ENCODE peak calls at places on chromosomes 13 and 19, in four cellular contexts. T, E, V and J are unnamed samples.
A peak's percentile ranks its signal among the peaks of the same experiment; 100 is the strongest.

GRCh38 chr19:5642204-5642603 is 19.3 kb downstream of the SAFB start:
- DNase-seq in T (no peak), E (no peak), V (no peak), J (no peak)

GRCh38 chr19:6103217-6103644 is 7.1 kb downstream of the RFX2 start:
- DNase-seq in T (peak; percentile 94), E (no peak), V (no peak), J (no peak)

GRCh38 chr13:90769387-90769786 is 578.1 kb upstream of the MIR17HG start:
- DNase-seq in T (no peak), E (no peak), V (no peak), J (no peak)

GRCh38 chr19:16019691-16020448 is 56.4 kb upstream of the TPM4 start:
- DNase-seq in T (no peak), E (no peak), V (no peak), J (no peak)

GRCh38 chr19:39218230-39219007 is 14.4 kb upstream of the SYCN start:
- DNase-seq in T (no peak), E (no peak), V (no peak), J (no peak)

GRCh38 chr13:46683879-46684278 is 113.1 kb downstream of the ESD start:
- DNase-seq in T (peak; percentile 35), E (no peak), V (no peak), J (no peak)

GRCh38 chr13:81686877-81687276 is 1346.0 kb upstream of the SPRY2 start:
- DNase-seq in T (peak; percentile 1), E (no peak), V (no peak), J (no peak)

GRCh38 chr13:75769141-75769905 is 133.2 kb downstream of the LMO7 start:
- DNase-seq in T (no peak), E (no peak), V (no peak), J (no peak)

GRCh38 chr13:21517576-21517975 is 58.5 kb upstream of the ZDHHC20 start:
- DNase-seq in T (no peak), E (no peak), V (no peak), J (no peak)

GRCh38 chr19:30155529-30156200 is 213.6 kb downstream of the URI1 start:
- DNase-seq in T (no peak), E (no peak), V (no peak), J (no peak)

GRCh38 chr19:2578391-2578826 is 102.5 kb downstream of the GADD45B start:
- DNase-seq in T (peak; percentile 79), E (no peak), V (no peak), J (no peak)

GRCh38 chr19:8397746-8398721 is 7.9 kb downstream of the RAB11B start:
- DNase-seq in T (no peak), E (no peak), V (no peak), J (no peak)